ENCODE peak calls at places on chromosomes 11 and 22, in six cellular contexts. Q is NCI-H2029; F is choroid plexus epithelial cell; E is left colon; D is GM04504; U is effector CD8-positive, alpha-beta T cell. T is an unnamed sample.

GRCh38 chr11:104962852-104963251 is 5.5 kb downstream of the CASP4 start:
- DNase-seq in Q (no peak), F (no peak), E (no peak), D (no peak), U (no peak), T (no peak)

GRCh38 chr22:46931414-46931813 is 169.0 kb downstream of the TBC1D22A start:
- DNase-seq in Q (no peak), F (peak), E (no peak), D (no peak), U (no peak), T (no peak)

GRCh38 chr11:1896895-1897294 is 5.2 kb upstream of the PRR33 start:
- DNase-seq in Q (no peak), F (no peak), E (no peak), D (no peak), U (no peak), T (no peak)

GRCh38 chr11:107799245-107799859 is 59.2 kb downstream of the SLC35F2 start:
- DNase-seq in Q (peak), F (peak), E (peak), D (peak), U (peak), T (no peak)

GRCh38 chr11:125724125-125724524 is 22.0 kb upstream of the PATE1 start:
- DNase-seq in Q (no peak), F (peak), E (no peak), D (peak), U (no peak), T (no peak)

GRCh38 chr22:41234815-41235687 is 5.7 kb downstream of the CHADL start:
- DNase-seq in Q (no peak), F (no peak), E (no peak), D (no peak), U (no peak), T (no peak)

GRCh38 chr11:111922803-111923202 is 4.1 kb downstream of the C11orf52 start:
- DNase-seq in Q (peak), F (peak), E (no peak), D (peak), U (no peak), T (no peak)

GRCh38 chr11:103798456-103798855 is 238.0 kb upstream of the DDI1 start:
- DNase-seq in Q (no peak), F (peak), E (no peak), D (no peak), U (no peak), T (no peak)

GRCh38 chr22:50731811-50732624 is 6.0 kb upstream of the ACR start:
- DNase-seq in Q (no peak), F (peak), E (peak), D (no peak), U (peak), T (peak)

GRCh38 chr11:11552688-11553087 is 69.1 kb downstream of the GALNT18 start:
- DNase-seq in Q (no peak), F (no peak), E (peak), D (no peak), U (no peak), T (no peak)

GRCh38 chr22:22026157-22026831 is 43.7 kb upstream of the TOP3B start:
- DNase-seq in Q (no peak), F (no peak), E (no peak), D (no peak), U (no peak), T (no peak)

GRCh38 chr11:12841946-12842630 is 167.0 kb upstream of the RASSF10 start:
- DNase-seq in Q (peak), F (peak), E (no peak), D (peak), U (no peak), T (no peak)

GRCh38 chr11:64643258-64643881 is 52.4 kb downstream of the SLC22A12 start:
- DNase-seq in Q (no peak), F (no peak), E (no peak), D (no peak), U (no peak), T (peak)